ENCODE peak calls at places on chromosomes 11 and 22, in six cellular contexts. U is lung, S is HFF-Myc, W is GM06990, O is choroid plexus epithelial cell, L is brain microvascular endothelial cell. R is an unnamed sample.
A peak's percentile ranks its signal among the peaks of the same experiment; 100 is the strongest.

GRCh38 chr22:36925388-36926290 is 12.2 kb downstream of the CSF2RB start:
- DNase-seq in U (no peak), S (no peak), W (no peak), O (no peak), L (no peak), R (no peak)

GRCh38 chr22:29816980-29817379 is 21.1 kb downstream of the ASCC2 start:
- DNase-seq in U (no peak), S (no peak), W (no peak), O (no peak), L (no peak), R (no peak)

GRCh38 chr11:69483696-69484426 is 2.4 kb downstream of the LINC01488 start:
- DNase-seq in U (no peak), S (no peak), W (no peak), O (no peak), L (no peak), R (no peak)

GRCh38 chr11:85779956-85780640 is 30.8 kb downstream of the SYTL2 start:
- DNase-seq in U (no peak), S (no peak), W (no peak), O (no peak), L (no peak), R (no peak)

GRCh38 chr22:48084041-48084748 is 1321.7 kb downstream of the TBC1D22A start:
- DNase-seq in U (no peak), S (no peak), W (peak; percentile 36), O (no peak), L (no peak), R (no peak)

GRCh38 chr22:18977824-18978425 is 41.8 kb upstream of the PRODH start:
- DNase-seq in U (no peak), S (no peak), W (no peak), O (no peak), L (no peak), R (no peak)

GRCh38 chr11:64003807-64004589 is 17.8 kb downstream of the OTUB1 start:
- DNase-seq in U (no peak), S (no peak), W (no peak), O (peak; percentile 23), L (no peak), R (no peak)

GRCh38 chr22:28019881-28020861 is 101.1 kb upstream of the PITPNB start:
- DNase-seq in U (peak; percentile 63), S (no peak), W (peak; percentile 40), O (peak; percentile 75), L (peak; percentile 64), R (peak; percentile 37)

GRCh38 chr11:91947215-91947614 is 277.4 kb upstream of the FAT3 start:
- DNase-seq in U (no peak), S (no peak), W (no peak), O (no peak), L (peak; percentile 3), R (peak; percentile 78)

GRCh38 chr22:49720279-49720959 is 107.3 kb downstream of the BRD1 start:
- DNase-seq in U (no peak), S (no peak), W (no peak), O (no peak), L (no peak), R (no peak)

GRCh38 chr11:64809781-64810241 is 540 bp downstream of the MEN1 start:
- DNase-seq in U (peak; percentile 36), S (no peak), W (no peak), O (peak; percentile 18), L (no peak), R (no peak)

GRCh38 chr11:18013790-18014507 is 1.1 kb upstream of the SERGEF start:
- DNase-seq in U (no peak), S (no peak), W (no peak), O (peak; percentile 12), L (no peak), R (peak; percentile 8)

GRCh38 chr22:19814428-19814827 is 40.2 kb downstream of the GNB1L start:
- DNase-seq in U (no peak), S (no peak), W (no peak), O (no peak), L (no peak), R (no peak)

GRCh38 chr22:32896951-32897350 is 95.4 kb downstream of the TIMP3 start:
- DNase-seq in U (peak; percentile 43), S (no peak), W (no peak), O (no peak), L (no peak), R (no peak)

GRCh38 chr11:72821920-72822799 is 7.9 kb downstream of the ATG16L2 start:
- DNase-seq in U (peak; percentile 85), S (no peak), W (peak; percentile 94), O (peak; percentile 90), L (peak; percentile 76), R (peak; percentile 88)

GRCh38 chr11:69000831-69001245 is 12.2 kb downstream of the MRGPRF start:
- DNase-seq in U (no peak), S (peak; percentile 72), W (no peak), O (peak; percentile 74), L (peak; percentile 50), R (peak; percentile 82)

GRCh38 chr22:27473533-27473932 is 328.0 kb downstream of the MN1 start:
- DNase-seq in U (no peak), S (no peak), W (no peak), O (no peak), L (no peak), R (no peak)

GRCh38 chr22:17761145-17761488 is 13.2 kb downstream of the BID start:
- DNase-seq in U (no peak), S (no peak), W (no peak), O (no peak), L (no peak), R (no peak)

GRCh38 chr22:47847281-47847890 is 1084.9 kb downstream of the TBC1D22A start:
- DNase-seq in U (peak; percentile 16), S (no peak), W (no peak), O (no peak), L (no peak), R (no peak)

GRCh38 chr11:35794850-35795249 is 132.3 kb downstream of the TRIM44 start:
- DNase-seq in U (no peak), S (peak; percentile 56), W (no peak), O (peak; percentile 74), L (peak; percentile 61), R (peak; percentile 65)

GRCh38 chr11:101584651-101585050 is 844 bp upstream of the TRPC6 start:
- DNase-seq in U (no peak), S (no peak), W (no peak), O (no peak), L (no peak), R (no peak)

GRCh38 chr11:904380-904779 is 6.2 kb downstream of the CHID1 start:
- DNase-seq in U (no peak), S (no peak), W (no peak), O (no peak), L (no peak), R (no peak)

GRCh38 chr11:72821221-72821919 is 7.2 kb downstream of the ATG16L2 start:
- DNase-seq in U (no peak), S (no peak), W (no peak), O (no peak), L (no peak), R (no peak)

GRCh38 chr11:12376259-12376971 is 956 bp upstream of the PARVA start:
- DNase-seq in U (no peak), S (peak; percentile 33), W (no peak), O (peak; percentile 81), L (peak; percentile 43), R (peak; percentile 74)

GRCh38 chr11:617912-618682 is 2.3 kb upstream of the IRF7 start:
- DNase-seq in U (no peak), S (no peak), W (no peak), O (no peak), L (no peak), R (no peak)

GRCh38 chr22:49234459-49234858 is 593.2 kb downstream of the BRD1 start:
- DNase-seq in U (peak; percentile 23), S (no peak), W (no peak), O (no peak), L (no peak), R (no peak)

GRCh38 chr22:28048529-28048928 is 129.5 kb upstream of the PITPNB start:
- DNase-seq in U (no peak), S (no peak), W (no peak), O (no peak), L (no peak), R (no peak)

GRCh38 chr11:12993626-12994025 is 15.5 kb upstream of the RASSF10 start:
- DNase-seq in U (no peak), S (no peak), W (no peak), O (no peak), L (no peak), R (no peak)

GRCh38 chr22:49960159-49960966 is at the start of gene PIM3:
- DNase-seq in U (peak; percentile 95), S (peak; percentile 75), W (peak; percentile 100), O (peak; percentile 97), L (peak; percentile 87), R (peak; percentile 97)

GRCh38 chr22:21657361-21658118 is 8.3 kb upstream of the PPIL2 start:
- DNase-seq in U (peak; percentile 66), S (no peak), W (peak; percentile 84), O (no peak), L (no peak), R (peak; percentile 49)
- TF ChIP-seq CTCF in U (no peak), S (no peak), W (peak; percentile 32), O (no peak), L (peak; percentile 2), R (no peak)

DNA sequence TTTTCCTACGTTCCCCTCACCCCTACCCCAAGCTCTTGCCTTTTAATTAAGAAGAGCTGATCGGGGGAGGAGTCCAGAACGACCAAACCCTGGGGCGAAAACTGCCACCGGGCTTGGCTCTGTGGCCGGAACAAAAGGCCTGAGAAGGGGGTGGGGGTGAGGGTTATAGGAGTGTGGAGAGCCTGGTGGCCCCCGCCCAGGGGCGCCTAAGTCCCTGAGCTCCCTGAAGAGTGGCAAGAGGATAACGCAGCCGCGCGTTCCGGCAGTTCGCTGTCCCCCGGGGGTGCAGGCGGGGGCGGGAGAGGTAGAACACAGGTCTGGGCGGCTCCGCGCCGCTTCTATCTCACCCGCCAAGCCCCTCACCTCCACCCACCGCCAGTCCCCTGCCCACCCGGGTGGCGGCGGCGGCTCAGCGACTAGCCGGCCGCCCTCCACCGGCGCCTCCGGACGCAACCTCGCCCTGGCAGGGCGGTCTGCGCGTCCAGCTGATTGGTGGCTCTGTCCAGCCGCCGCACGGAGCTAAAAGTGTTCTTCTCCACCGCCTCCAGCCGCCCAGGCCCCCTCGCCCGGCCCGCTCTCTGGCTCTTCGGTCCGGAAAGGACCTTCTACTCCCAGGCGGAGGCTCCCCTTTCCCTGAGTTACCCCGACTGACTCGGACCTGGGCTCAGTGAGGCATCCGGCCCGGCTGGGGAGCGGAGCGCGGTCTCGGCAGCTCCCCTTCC is 18.8 kb upstream of the BDNF start:
- DNase-seq in U (no peak), S (no peak), W (no peak), O (peak; percentile 57), L (no peak), R (peak; percentile 72)
- H3K4me3 ChIP-seq in U (no peak overlapping the region), S (peak overlapping the region; percentile 60), W (no peak overlapping the region), O (peak overlapping the region; percentile 69), L (peak overlapping the region; percentile 68), R (peak overlapping the region; percentile 67)

GRCh38 chr11:93016595-93016994 is 47.1 kb downstream of the MTNR1B start:
- DNase-seq in U (no peak), S (no peak), W (no peak), O (no peak), L (no peak), R (no peak)

GRCh38 chr11:93020248-93021088 is 51.0 kb downstream of the MTNR1B start:
- DNase-seq in U (no peak), S (peak; percentile 61), W (no peak), O (peak; percentile 94), L (peak; percentile 43), R (peak; percentile 89)

GRCh38 chr11:93013646-93014045 is 44.2 kb downstream of the MTNR1B start:
- DNase-seq in U (no peak), S (no peak), W (no peak), O (no peak), L (no peak), R (no peak)

GRCh38 chr11:93017821-93018690 is 48.6 kb downstream of the MTNR1B start:
- DNase-seq in U (no peak), S (no peak), W (no peak), O (peak; percentile 46), L (no peak), R (peak; percentile 43)
- TF ChIP-seq CTCF in U (no peak), S (peak; percentile 10), W (peak; percentile 23), O (peak; percentile 31), L (peak; percentile 25), R (peak; percentile 12)

GRCh38 chr11:45285289-45285828 is 782 bp downstream of the SYT13 start:
- DNase-seq in U (no peak), S (no peak), W (no peak), O (no peak), L (no peak), R (no peak)
- H3K4me3 ChIP-seq in U (no peak overlapping the region), S (no peak overlapping the region), W (no peak overlapping the region), O (no peak overlapping the region), L (no peak overlapping the region), R (no peak overlapping the region)